ENCODE peak calls at places on chromosomes 4 and X, in six cellular contexts. One of them, this sample, is unnamed.

GRCh38 chrX:120380699-120381098 is 18.8 kb downstream of the ATP1B4 start:
- DNase-seq in stimulated activated CD8-positive, alpha-beta memory T cell treated with anti-CD3 and anti-CD28 coated beads, Interleukin-15, amount 100 ng/mL, for 24 hours: no peak
- DNase-seq in NCI-H446: no peak
- DNase-seq in GDM1: no peak
- DNase-seq in sciatic nerve: no peak
- DNase-seq in lung: no peak
- DNase-seq in this sample: no peak

GRCh38 chrX:101659601-101660063 is at the start of gene ARMCX2:
- DNase-seq in stimulated activated CD8-positive, alpha-beta memory T cell treated with anti-CD3 and anti-CD28 coated beads, Interleukin-15, amount 100 ng/mL, for 24 hours: no peak
- DNase-seq in NCI-H446: no peak
- DNase-seq in GDM1: no peak
- DNase-seq in sciatic nerve: peak
- DNase-seq in lung: peak
- DNase-seq in this sample: no peak

GRCh38 chr4:52983563-52984303 is 121.6 kb downstream of the RASL11B start:
- DNase-seq in stimulated activated CD8-positive, alpha-beta memory T cell treated with anti-CD3 and anti-CD28 coated beads, Interleukin-15, amount 100 ng/mL, for 24 hours: no peak
- DNase-seq in NCI-H446: peak
- DNase-seq in GDM1: no peak
- DNase-seq in sciatic nerve: no peak
- DNase-seq in lung: no peak
- DNase-seq in this sample: peak

GRCh38 chrX:118824173-118824782 is 654 bp downstream of the ZCCHC12 start:
- DNase-seq in stimulated activated CD8-positive, alpha-beta memory T cell treated with anti-CD3 and anti-CD28 coated beads, Interleukin-15, amount 100 ng/mL, for 24 hours: no peak
- DNase-seq in NCI-H446: no peak
- DNase-seq in GDM1: no peak
- DNase-seq in sciatic nerve: no peak
- DNase-seq in lung: no peak
- DNase-seq in this sample: no peak

GRCh38 chr4:128287159-128287870 is at the start of gene PGRMC2:
- DNase-seq in stimulated activated CD8-positive, alpha-beta memory T cell treated with anti-CD3 and anti-CD28 coated beads, Interleukin-15, amount 100 ng/mL, for 24 hours: peak
- DNase-seq in NCI-H446: no peak
- DNase-seq in GDM1: peak
- DNase-seq in sciatic nerve: no peak
- DNase-seq in lung: peak
- DNase-seq in this sample: no peak

GRCh38 chr4:22235798-22236197 is 280.1 kb downstream of the ADGRA3 start:
- DNase-seq in stimulated activated CD8-positive, alpha-beta memory T cell treated with anti-CD3 and anti-CD28 coated beads, Interleukin-15, amount 100 ng/mL, for 24 hours: no peak
- DNase-seq in NCI-H446: no peak
- DNase-seq in GDM1: no peak
- DNase-seq in sciatic nerve: no peak
- DNase-seq in lung: no peak
- DNase-seq in this sample: no peak

GRCh38 chr4:138192113-138192512 is 50.0 kb downstream of the SLC7A11 start:
- DNase-seq in stimulated activated CD8-positive, alpha-beta memory T cell treated with anti-CD3 and anti-CD28 coated beads, Interleukin-15, amount 100 ng/mL, for 24 hours: no peak
- DNase-seq in NCI-H446: no peak
- DNase-seq in GDM1: no peak
- DNase-seq in sciatic nerve: no peak
- DNase-seq in lung: no peak
- DNase-seq in this sample: no peak

GRCh38 chr4:987689-988513 is 1.1 kb downstream of the IDUA start:
- DNase-seq in stimulated activated CD8-positive, alpha-beta memory T cell treated with anti-CD3 and anti-CD28 coated beads, Interleukin-15, amount 100 ng/mL, for 24 hours: no peak
- DNase-seq in NCI-H446: no peak
- DNase-seq in GDM1: no peak
- DNase-seq in sciatic nerve: no peak
- DNase-seq in lung: no peak
- DNase-seq in this sample: no peak

GRCh38 chr4:107094332-107094731 is 58.2 kb upstream of the DKK2 start:
- DNase-seq in stimulated activated CD8-positive, alpha-beta memory T cell treated with anti-CD3 and anti-CD28 coated beads, Interleukin-15, amount 100 ng/mL, for 24 hours: no peak
- DNase-seq in NCI-H446: no peak
- DNase-seq in GDM1: no peak
- DNase-seq in sciatic nerve: no peak
- DNase-seq in lung: no peak
- DNase-seq in this sample: no peak

GRCh38 chrX:20521245-20521644 is 254.5 kb upstream of the RPS6KA3 start:
- DNase-seq in stimulated activated CD8-positive, alpha-beta memory T cell treated with anti-CD3 and anti-CD28 coated beads, Interleukin-15, amount 100 ng/mL, for 24 hours: no peak
- DNase-seq in NCI-H446: no peak
- DNase-seq in GDM1: no peak
- DNase-seq in sciatic nerve: no peak
- DNase-seq in lung: no peak
- DNase-seq in this sample: no peak

GRCh38 chrX:150575415-150575814 is 7.0 kb downstream of the MTM1 start:
- DNase-seq in stimulated activated CD8-positive, alpha-beta memory T cell treated with anti-CD3 and anti-CD28 coated beads, Interleukin-15, amount 100 ng/mL, for 24 hours: no peak
- DNase-seq in NCI-H446: no peak
- DNase-seq in GDM1: no peak
- DNase-seq in sciatic nerve: no peak
- DNase-seq in lung: peak
- DNase-seq in this sample: no peak

GRCh38 chr4:3410401-3411135 is 31.2 kb upstream of the HGFAC start:
- DNase-seq in stimulated activated CD8-positive, alpha-beta memory T cell treated with anti-CD3 and anti-CD28 coated beads, Interleukin-15, amount 100 ng/mL, for 24 hours: no peak
- DNase-seq in NCI-H446: no peak
- DNase-seq in GDM1: no peak
- DNase-seq in sciatic nerve: peak
- DNase-seq in lung: no peak
- DNase-seq in this sample: no peak

GRCh38 chr4:114163051-114163450 is 183.6 kb upstream of the ARSJ start:
- DNase-seq in stimulated activated CD8-positive, alpha-beta memory T cell treated with anti-CD3 and anti-CD28 coated beads, Interleukin-15, amount 100 ng/mL, for 24 hours: no peak
- DNase-seq in NCI-H446: no peak
- DNase-seq in GDM1: no peak
- DNase-seq in sciatic nerve: no peak
- DNase-seq in lung: no peak
- DNase-seq in this sample: no peak

GRCh38 chrX:118974088-118974907 is at the start of gene LONRF3:
- DNase-seq in stimulated activated CD8-positive, alpha-beta memory T cell treated with anti-CD3 and anti-CD28 coated beads, Interleukin-15, amount 100 ng/mL, for 24 hours: no peak
- DNase-seq in NCI-H446: no peak
- DNase-seq in GDM1: no peak
- DNase-seq in sciatic nerve: peak
- DNase-seq in lung: peak
- DNase-seq in this sample: no peak

GRCh38 chr4:91373546-91373945 is 930.2 kb upstream of the GRID2 start:
- DNase-seq in stimulated activated CD8-positive, alpha-beta memory T cell treated with anti-CD3 and anti-CD28 coated beads, Interleukin-15, amount 100 ng/mL, for 24 hours: no peak
- DNase-seq in NCI-H446: no peak
- DNase-seq in GDM1: no peak
- DNase-seq in sciatic nerve: no peak
- DNase-seq in lung: no peak
- DNase-seq in this sample: no peak

GRCh38 chr4:48122756-48123155 is 11.3 kb downstream of the TXK start:
- DNase-seq in stimulated activated CD8-positive, alpha-beta memory T cell treated with anti-CD3 and anti-CD28 coated beads, Interleukin-15, amount 100 ng/mL, for 24 hours: no peak
- DNase-seq in NCI-H446: no peak
- DNase-seq in GDM1: no peak
- DNase-seq in sciatic nerve: no peak
- DNase-seq in lung: no peak
- DNase-seq in this sample: no peak

GRCh38 chr4:174284181-174284886 is 623 bp downstream of the CEP44 start:
- DNase-seq in stimulated activated CD8-positive, alpha-beta memory T cell treated with anti-CD3 and anti-CD28 coated beads, Interleukin-15, amount 100 ng/mL, for 24 hours: no peak
- DNase-seq in NCI-H446: peak
- DNase-seq in GDM1: no peak
- DNase-seq in sciatic nerve: no peak
- DNase-seq in lung: no peak
- DNase-seq in this sample: peak

GRCh38 chr4:119209077-119209476 is 3.4 kb upstream of the USP53 start:
- DNase-seq in stimulated activated CD8-positive, alpha-beta memory T cell treated with anti-CD3 and anti-CD28 coated beads, Interleukin-15, amount 100 ng/mL, for 24 hours: no peak
- DNase-seq in NCI-H446: no peak
- DNase-seq in GDM1: no peak
- DNase-seq in sciatic nerve: no peak
- DNase-seq in lung: no peak
- DNase-seq in this sample: no peak

GRCh38 chrX:8987672-8988250 is 46.2 kb downstream of the FAM9B start:
- DNase-seq in stimulated activated CD8-positive, alpha-beta memory T cell treated with anti-CD3 and anti-CD28 coated beads, Interleukin-15, amount 100 ng/mL, for 24 hours: no peak
- DNase-seq in NCI-H446: no peak
- DNase-seq in GDM1: no peak
- DNase-seq in sciatic nerve: no peak
- DNase-seq in lung: no peak
- DNase-seq in this sample: no peak

GRCh38 chr4:8547108-8547911 is 32.9 kb upstream of the GPR78 start:
- DNase-seq in stimulated activated CD8-positive, alpha-beta memory T cell treated with anti-CD3 and anti-CD28 coated beads, Interleukin-15, amount 100 ng/mL, for 24 hours: no peak
- DNase-seq in NCI-H446: no peak
- DNase-seq in GDM1: no peak
- DNase-seq in sciatic nerve: no peak
- DNase-seq in lung: no peak
- DNase-seq in this sample: no peak